ENCODE peak calls at places on chromosomes 4 and X, in ten cellular contexts. M is cardiac muscle cell, Z is endodermal cell, A is uterus, J is fibroblast of mammary gland, T is retinal pigment epithelial cell, Y is PC-9, I is esophagus squamous epithelium, L is IMR-90, D is heart left ventricle. X is an unnamed sample.

GRCh38 chr4:153061971-153062370 is 125.8 kb downstream of the FHDC1 start:
- DNase-seq in A (no peak), J (no peak), M (no peak), Z (no peak), Y (no peak), I (no peak), L (no peak), D (no peak), T (no peak), X (no peak)

GRCh38 chrX:389021-389441 is 2.3 kb upstream of the PPP2R3B start:
- DNase-seq in D (no peak), Y (no peak), M (no peak), J (no peak), A (no peak), Z (no peak), I (no peak), L (no peak), T (no peak), X (no peak)

GRCh38 chrX:115134366-115134765 is 54.8 kb upstream of the RBMXL3 start:
- DNase-seq in D (no peak), M (no peak), J (no peak), A (no peak), I (no peak), L (peak), Y (no peak), Z (no peak), T (no peak), X (no peak)

GRCh38 chr4:141416219-141416618 is 195.5 kb downstream of the ZNF330 start:
- DNase-seq in L (peak), I (no peak), T (no peak), D (no peak), A (no peak), M (no peak), J (peak), Z (no peak), Y (no peak), X (no peak)

GRCh38 chrX:100979881-100980607 is 10.5 kb downstream of the ARL13A start:
- DNase-seq in A (no peak), L (peak), Y (peak), I (no peak), D (no peak), J (no peak), Z (no peak), M (no peak), T (no peak), X (no peak)

GRCh38 chr4:148034821-148035220 is 302.9 kb downstream of the ARHGAP10 start:
- DNase-seq in Y (no peak), I (no peak), J (no peak), A (no peak), L (no peak), Z (no peak), T (no peak), D (no peak), M (no peak), X (no peak)

GRCh38 chr4:156547439-156547838 is 424.2 kb downstream of the PDGFC start:
- DNase-seq in I (no peak), M (peak), D (no peak), J (peak), A (peak), T (peak), L (peak), Z (no peak), Y (no peak), X (no peak)

GRCh38 chr4:158121203-158121586 is 51.6 kb downstream of the GASK1B start:
- DNase-seq in Z (no peak), A (peak), L (peak), Y (no peak), J (peak), D (peak), T (peak), M (peak), I (no peak), X (no peak)

GRCh38 chrX:2848806-2849420 is 20.2 kb downstream of the GYG2 start:
- DNase-seq in M (peak), D (no peak), T (peak), J (peak), Y (no peak), Z (peak), L (peak), A (no peak), I (no peak), X (no peak)

GRCh38 chr4:15542795-15543194 is 73.1 kb downstream of the CC2D2A start:
- DNase-seq in Y (no peak), M (peak), D (peak), T (no peak), I (no peak), A (no peak), Z (no peak), J (no peak), L (no peak), X (no peak)

GRCh38 chr4:15545371-15545770 is 75.7 kb downstream of the CC2D2A start:
- DNase-seq in D (no peak), J (no peak), Z (no peak), T (no peak), Y (no peak), I (no peak), L (no peak), M (no peak), A (no peak), X (no peak)

GRCh38 chr4:15543537-15544195 is 74.0 kb downstream of the CC2D2A start:
- DNase-seq in A (no peak), Z (no peak), J (no peak), I (no peak), L (no peak), M (no peak), T (no peak), D (no peak), Y (no peak), X (no peak)

GRCh38 chr4:15544196-15544730 is 74.6 kb downstream of the CC2D2A start:
- DNase-seq in L (no peak), D (no peak), Y (no peak), J (no peak), T (no peak), M (no peak), I (no peak), Z (no peak), A (no peak), X (no peak)

DNA sequence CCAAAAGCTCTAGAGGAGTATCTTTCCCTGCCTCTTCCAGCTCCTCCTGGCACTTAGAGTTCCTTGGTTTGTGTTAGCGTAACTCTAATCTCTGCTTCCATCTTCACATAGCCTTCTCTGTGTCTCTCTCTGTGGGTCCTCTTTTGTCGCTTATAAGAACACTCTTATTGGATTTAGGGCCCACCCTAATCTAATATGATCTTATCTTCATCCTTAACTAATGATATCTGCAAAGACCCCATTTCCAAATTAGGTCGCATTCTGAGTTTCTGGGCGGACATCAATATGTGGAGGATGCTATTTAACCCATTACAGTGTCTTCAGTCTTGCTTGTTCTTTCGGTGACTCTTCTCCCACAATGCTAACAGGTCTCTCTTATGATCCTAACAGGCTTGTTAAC is 72.3 kb downstream of the CC2D2A start:
- DNase-seq in I (no peak), J (no peak), D (no peak), Y (no peak), T (no peak), L (no peak), Z (no peak), A (no peak), M (no peak), X (no peak)
- H3K4me3 ChIP-seq in I (no peak), J (no peak), D (no peak), Y (no peak), T (no peak), L (no peak), Z (no peak), A (no peak), M (no peak), X (no peak)

GRCh38 chr4:101696276-101697010 is 94.1 kb upstream of the BANK1 start:
- DNase-seq in Z (no peak), J (no peak), A (no peak), I (no peak), L (no peak), Y (no peak), T (no peak), M (no peak), D (no peak), X (no peak)

GRCh38 chr4:101699441-101700117 is 91.0 kb upstream of the BANK1 start:
- DNase-seq in D (no peak), L (no peak), T (no peak), M (no peak), I (no peak), Y (no peak), A (no peak), Z (no peak), J (no peak), X (no peak)

GRCh38 chr4:101695176-101695575 is 95.4 kb upstream of the BANK1 start:
- DNase-seq in Z (no peak), M (no peak), Y (no peak), I (no peak), A (no peak), J (peak), T (no peak), L (no peak), D (no peak), X (no peak)

GRCh38 chr4:101693842-101694398 is 96.6 kb upstream of the BANK1 start:
- DNase-seq in M (no peak), D (no peak), L (no peak), A (no peak), J (no peak), Z (no peak), I (no peak), Y (peak), T (no peak), X (peak)

GRCh38 chr4:101697266-101697665 is 93.3 kb upstream of the BANK1 start:
- DNase-seq in L (no peak), M (no peak), A (no peak), D (no peak), T (no peak), I (no peak), J (no peak), Y (no peak), Z (no peak), X (no peak)
- H3K4me3 ChIP-seq in L (no peak), M (no peak), A (no peak), D (no peak), T (no peak), I (no peak), J (no peak), Y (no peak), Z (no peak), X (no peak)

GRCh38 chr4:85474818-85475630 is at the start of gene ARHGAP24:
- DNase-seq in A (peak), Y (peak), J (peak), L (peak), D (peak), T (peak), M (peak), I (peak), Z (peak), X (peak)

GRCh38 chr4:85474356-85474755 is 594 bp upstream of the ARHGAP24 start:
- DNase-seq in M (no peak), Y (no peak), T (no peak), I (no peak), J (peak), A (no peak), Z (no peak), D (no peak), L (no peak), X (peak)

GRCh38 chr4:85478576-85478975 is 3.6 kb downstream of the ARHGAP24 start:
- DNase-seq in D (no peak), A (no peak), J (peak), Z (no peak), I (no peak), L (no peak), Y (no peak), M (peak), T (no peak), X (no peak)

GRCh38 chr4:85477538-85477937 is 2.6 kb downstream of the ARHGAP24 start:
- DNase-seq in Z (no peak), A (no peak), L (no peak), D (no peak), M (no peak), Y (no peak), I (no peak), T (no peak), J (peak), X (peak)

GRCh38 chr4:85475631-85476233 is 782 bp downstream of the ARHGAP24 start:
- DNase-seq in Z (no peak), A (no peak), J (peak), L (no peak), I (no peak), D (peak), Y (no peak), T (no peak), M (peak), X (no peak)
- H3K4me3 ChIP-seq in Z (peak), A (peak), J (peak), L (peak), I (peak), D (peak), Y (peak), T (peak), M (peak), X (peak)

DNA sequence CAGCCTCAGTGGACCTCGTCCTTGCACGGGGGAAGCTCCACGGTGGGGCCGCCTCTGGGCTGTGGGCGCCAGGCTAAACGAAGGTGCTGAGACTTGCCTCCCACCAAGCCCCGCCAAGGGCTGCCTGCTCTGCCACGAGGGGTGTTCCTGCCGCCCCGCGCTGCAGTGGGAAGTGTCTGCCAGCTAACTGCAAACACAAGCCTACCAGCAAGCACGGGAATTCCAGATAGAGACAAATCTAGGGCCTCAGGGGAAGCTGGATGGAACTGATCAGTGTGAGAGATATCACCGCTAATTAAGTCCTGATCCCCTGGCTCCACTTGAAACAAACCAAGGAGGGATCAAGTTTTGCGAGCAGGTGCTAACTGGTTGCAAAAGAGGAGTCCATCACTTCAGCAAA is 181.6 kb upstream of the LEF1 start:
- DNase-seq in M (no peak), J (no peak), Y (no peak), I (no peak), D (no peak), A (no peak), T (no peak), L (no peak), Z (peak), X (no peak)
- H3K4me3 ChIP-seq in M (no peak), J (no peak), Y (no peak), I (no peak), D (no peak), A (no peak), T (no peak), L (no peak), Z (no peak), X (no peak)

DNA sequence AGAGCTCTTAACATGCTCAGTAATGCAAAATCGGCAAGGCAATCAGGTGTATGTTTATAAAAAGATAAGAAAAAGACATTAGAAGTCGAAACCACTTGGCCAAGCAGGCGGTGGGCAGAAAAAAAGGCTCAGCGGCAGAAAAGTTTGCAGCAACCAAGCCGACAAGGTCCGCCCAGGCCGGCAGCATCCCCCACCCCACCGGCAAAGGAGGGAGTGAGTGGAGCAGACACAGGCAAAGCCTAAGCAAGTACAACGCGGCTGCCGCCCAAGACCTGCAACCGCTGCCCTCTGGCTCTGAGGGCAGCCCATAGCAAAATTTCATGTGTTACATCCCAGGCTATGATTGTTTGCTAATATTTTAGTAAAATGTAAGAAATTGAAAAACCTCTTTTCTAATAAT is 125.4 kb upstream of the ZCCHC13 start:
- DNase-seq in J (no peak), Z (peak), T (no peak), A (no peak), Y (no peak), M (no peak), D (no peak), I (no peak), L (no peak), X (no peak)
- H3K4me3 ChIP-seq in J (no peak), Z (no peak), T (peak), A (no peak), Y (no peak), M (no peak), D (no peak), I (no peak), L (no peak), X (no peak)

DNA sequence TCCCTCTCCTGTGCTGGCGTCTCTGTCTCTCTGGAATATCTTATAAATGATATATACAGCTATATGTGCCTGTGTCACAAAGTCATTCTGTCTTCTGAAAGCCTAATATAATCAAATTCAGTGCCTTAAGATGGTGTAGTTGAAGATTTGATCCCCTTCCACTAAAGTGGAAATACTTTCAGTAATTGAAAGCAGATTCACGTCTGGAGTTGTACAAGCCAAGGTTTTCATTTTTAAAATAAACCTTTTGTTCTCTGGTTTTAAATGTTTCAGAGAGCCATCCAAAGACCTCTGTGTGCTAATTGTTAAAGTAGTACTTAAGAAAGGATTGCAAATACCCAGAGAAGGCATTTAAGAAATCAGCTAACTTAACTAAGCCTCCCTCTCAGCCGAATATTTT is 206.8 kb downstream of the TENM3 start:
- DNase-seq in A (no peak), I (no peak), D (no peak), Y (no peak), L (no peak), Z (no peak), M (no peak), T (no peak), J (peak), X (no peak)
- H3K4me3 ChIP-seq in A (peak), I (peak), D (peak), Y (no peak), L (peak), Z (peak), M (peak), T (peak), J (peak), X (no peak)

GRCh38 chr4:7379719-7380118 is 55.0 kb downstream of the PSAPL1 start:
- DNase-seq in T (no peak), Z (no peak), D (no peak), J (no peak), M (no peak), A (no peak), L (no peak), Y (no peak), I (no peak), X (no peak)
- H3K4me3 ChIP-seq in T (no peak), Z (no peak), D (no peak), J (no peak), M (no peak), A (no peak), L (no peak), Y (no peak), I (no peak), X (no peak)